ENCODE peak calls at places on chromosomes 4 and X, in eight cellular contexts. K is esophagus squamous epithelium, E is thoracic aorta, J is neural progenitor cell, Y is GM23338, I is cardiac muscle cell, H is kidney, M is colonic mucosa. X is an unnamed sample. For H3K4me1, the result is how much of the 10 kb centered on the place peaks cover.

GRCh38 chr4:80266267-80266901 is at the start of gene FGF5:
- DNase-seq in E (no peak), K (no peak), M (no peak), Y (peak), J (peak), H (peak), I (peak), X (peak)

GRCh38 chr4:766152-766515 is 59.8 kb downstream of the CPLX1 start:
- DNase-seq in J (no peak), I (no peak), M (no peak), Y (no peak), E (no peak), H (peak), K (no peak), X (no peak)

GRCh38 chr4:15034071-15034764 is 31.9 kb downstream of the CPEB2 start:
- DNase-seq in Y (no peak), E (no peak), I (no peak), K (no peak), M (no peak), H (no peak), J (no peak), X (no peak)

GRCh38 chrX:13092455-13092941 is 48.1 kb upstream of the FAM9C start:
- DNase-seq in Y (no peak), K (peak), E (no peak), H (peak), J (no peak), I (no peak), M (peak), X (no peak)

GRCh38 chr4:184794470-184794869 is 31.3 kb downstream of the ACSL1 start:
- DNase-seq in M (no peak), E (no peak), H (no peak), Y (no peak), K (no peak), J (no peak), I (no peak), X (no peak)

GRCh38 chrX:49171752-49172279 is at the start of gene PLP2:
- DNase-seq in E (no peak), M (peak), Y (peak), I (peak), J (peak), K (no peak), H (peak), X (peak)

GRCh38 chr4:51853027-51853682 is 10.2 kb downstream of the DCUN1D4 start:
- DNase-seq in J (no peak), E (no peak), I (peak), Y (peak), K (no peak), M (peak), H (no peak), X (peak)

GRCh38 chrX:9148626-9149385 is 114.9 kb upstream of the FAM9B start:
- DNase-seq in M (no peak), I (peak), J (peak), Y (peak), H (no peak), K (no peak), E (no peak), X (peak)

GRCh38 chrX:87517571-87518141 is at the start of gene KLHL4:
- DNase-seq in M (no peak), J (peak), Y (peak), I (peak), H (no peak), E (no peak), K (no peak), X (peak)

GRCh38 chr4:148210661-148211060 is 231.6 kb downstream of the NR3C2 start:
- DNase-seq in I (no peak), M (no peak), J (no peak), H (no peak), K (no peak), Y (no peak), E (no peak), X (no peak)

GRCh38 chr4:126582737-126583136 is 1050.0 kb upstream of the INTU start:
- DNase-seq in K (no peak), E (no peak), J (peak), H (no peak), I (no peak), M (no peak), Y (peak), X (peak)

GRCh38 chr4:74997942-74998341 is 65.0 kb downstream of the PARM1 start:
- DNase-seq in I (no peak), J (no peak), E (no peak), K (no peak), M (no peak), Y (no peak), H (no peak), X (no peak)

GRCh38 chr4:144562019-144562740 is 83.8 kb upstream of the HHIP start:
- DNase-seq in E (no peak), I (peak), H (peak), K (no peak), J (peak), Y (peak), M (no peak), X (peak)

GRCh38 chr4:110287130-110287529 is 88.7 kb upstream of the ELOVL6 start:
- DNase-seq in I (no peak), K (no peak), E (no peak), M (no peak), H (no peak), Y (no peak), J (no peak), X (no peak)

GRCh38 chrX:11099465-11099864 is 11.7 kb upstream of the HCCS start:
- DNase-seq in E (no peak), J (no peak), I (no peak), K (no peak), H (no peak), M (no peak), Y (no peak), X (no peak)

GRCh38 chrX:8864151-8864550 is 63.0 kb upstream of the FAM9A start:
- DNase-seq in J (peak), H (no peak), I (peak), M (no peak), E (no peak), K (no peak), Y (peak), X (no peak)

GRCh38 chr4:14856076-14856926 is 146.0 kb upstream of the CPEB2 start:
- DNase-seq in M (peak), H (peak), E (peak), I (no peak), K (peak), Y (no peak), J (no peak), X (peak)

GRCh38 chrX:17559728-17560379 is 177.4 kb upstream of the SCML1 start:
- DNase-seq in I (peak), M (no peak), H (no peak), E (no peak), J (peak), K (no peak), Y (peak), X (no peak)

GRCh38 chr4:86338521-86338920 is 21.3 kb downstream of the MAPK10 start:
- DNase-seq in M (no peak), K (no peak), Y (no peak), H (no peak), I (no peak), J (no peak), E (no peak), X (no peak)

GRCh38 chrX:66760648-66761047 is 121.8 kb upstream of the EDA2R start:
- DNase-seq in M (no peak), H (no peak), Y (peak), I (no peak), K (no peak), E (no peak), J (peak), X (no peak)

GRCh38 chrX:53714580-53715335 is 28.2 kb upstream of the HUWE1 start:
- DNase-seq in J (no peak), K (no peak), H (no peak), I (no peak), M (no peak), E (no peak), Y (peak), X (peak)

GRCh38 chr4:11470709-11471441 is 42.2 kb upstream of the HS3ST1 start:
- DNase-seq in M (no peak), E (no peak), I (no peak), J (no peak), H (no peak), K (no peak), Y (peak), X (peak)

GRCh38 chr4:54840992-54841768 is 183.4 kb downstream of the KIT start:
- DNase-seq in J (peak), K (no peak), M (peak), I (peak), E (no peak), H (no peak), Y (no peak), X (no peak)

GRCh38 chr4:185256444-185256843 is 47.0 kb downstream of the SNX25 start:
- DNase-seq in I (no peak), H (no peak), M (no peak), K (no peak), J (no peak), Y (no peak), E (no peak), X (no peak)

GRCh38 chr4:95318483-95318882 is 230.3 kb downstream of the UNC5C start:
- DNase-seq in K (no peak), E (no peak), Y (no peak), M (no peak), H (no peak), J (no peak), I (peak), X (no peak)

GRCh38 chr4:152247271-152247975 is 288.5 kb downstream of the FBXW7 start:
- DNase-seq in I (no peak), K (no peak), J (no peak), H (no peak), M (no peak), E (no peak), Y (no peak), X (peak)

GRCh38 chr4:6732441-6733357 is 16.7 kb downstream of the BLOC1S4 start:
- DNase-seq in M (peak), Y (no peak), E (no peak), I (peak), H (peak), K (no peak), J (no peak), X (peak)

GRCh38 chrX:64977830-64978229 is 1.6 kb upstream of the ZC4H2 start:
- DNase-seq in J (no peak), E (no peak), Y (no peak), K (no peak), H (no peak), I (no peak), M (no peak), X (no peak)

GRCh38 chr4:127211377-127212268 is 421.1 kb upstream of the INTU start:
- DNase-seq in M (no peak), E (no peak), J (no peak), Y (no peak), K (no peak), H (no peak), I (no peak), X (no peak)

GRCh38 chr4:177385576-177386320 is 56.5 kb downstream of the AGA start:
- DNase-seq in K (no peak), J (no peak), Y (no peak), H (no peak), I (no peak), E (no peak), M (no peak), X (no peak)

GRCh38 chr4:76605099-76605563 is 170.1 kb downstream of the SHROOM3 start:
- DNase-seq in K (no peak), H (no peak), J (no peak), M (no peak), E (no peak), I (no peak), Y (no peak), X (no peak)

GRCh38 chr4:21858971-21859370 is 89.6 kb downstream of the KCNIP4 start:
- DNase-seq in E (no peak), M (no peak), I (no peak), H (no peak), Y (no peak), J (no peak), K (no peak), X (no peak)

GRCh38 chr4:22901631-22902030 is 208.9 kb downstream of the GBA3 start:
- DNase-seq in I (no peak), M (no peak), K (no peak), Y (no peak), H (no peak), J (no peak), E (no peak), X (no peak)

GRCh38 chr4:1356181-1356998 is 9.4 kb downstream of the UVSSA start:
- DNase-seq in H (no peak), E (no peak), M (peak), J (peak), Y (peak), I (peak), K (no peak), X (peak)

GRCh38 chr4:2552806-2553205 is 16.4 kb downstream of the FAM193A start:
- DNase-seq in I (no peak), J (no peak), H (peak), E (no peak), M (no peak), K (no peak), Y (no peak), X (no peak)

GRCh38 chrX:149940015-149940716 is 1.9 kb upstream of the EOLA2 start:
- DNase-seq in J (peak), H (peak), I (peak), Y (peak), E (peak), M (peak), K (peak), X (peak)
- H3K27ac ChIP-seq in J (peak), H (peak), I (peak), Y (peak), E (peak), M (peak), K (peak), X (peak)

GRCh38 chr4:41204400-41204978 is 9.9 kb downstream of the APBB2 start:
- DNase-seq in H (no peak), K (no peak), E (no peak), I (no peak), Y (no peak), M (no peak), J (no peak), X (no peak)
- H3K4me1 ChIP-seq in H (under half), K (under half), E (half or more), I (under half), Y (under half), M (under half), J (under half), X (under half)

GRCh38 chr4:128322986-128323385 is 35.4 kb upstream of the PGRMC2 start:
- DNase-seq in E (no peak), H (no peak), K (no peak), Y (no peak), I (no peak), J (no peak), M (no peak), X (peak)

GRCh38 chr4:128328106-128328505 is 40.5 kb upstream of the PGRMC2 start:
- DNase-seq in K (no peak), M (no peak), H (no peak), Y (no peak), E (no peak), I (no peak), J (peak), X (no peak)

GRCh38 chr4:128320656-128321055 is 33.0 kb upstream of the PGRMC2 start:
- DNase-seq in H (no peak), E (no peak), K (no peak), Y (no peak), I (no peak), J (no peak), M (no peak), X (no peak)

GRCh38 chr4:128322311-128322710 is 34.7 kb upstream of the PGRMC2 start:
- DNase-seq in E (no peak), J (no peak), M (no peak), H (no peak), K (no peak), Y (no peak), I (no peak), X (no peak)

DNA sequence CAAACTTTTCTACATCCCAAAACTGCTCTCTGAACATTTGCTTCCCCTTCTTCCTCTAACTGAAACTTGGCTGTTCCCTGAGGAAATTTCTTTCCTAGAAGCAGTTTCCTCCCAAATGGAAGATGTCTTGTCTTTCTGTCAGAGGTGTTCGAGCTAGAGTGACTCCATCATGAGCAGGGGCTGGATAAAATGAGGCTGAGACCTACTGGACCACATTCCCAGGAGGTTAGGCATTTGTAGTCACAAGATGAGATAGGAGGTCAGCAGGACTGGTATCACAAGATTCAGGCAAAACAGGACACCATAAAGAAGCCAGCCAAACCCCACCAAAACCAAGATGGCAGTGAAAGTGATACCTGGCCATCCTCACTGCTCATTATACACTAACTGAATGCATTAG is 35.8 kb upstream of the PGRMC2 start:
- DNase-seq in I (no peak), J (no peak), K (no peak), H (no peak), M (no peak), E (no peak), Y (no peak), X (no peak)
- H3K27ac ChIP-seq in I (no peak), J (no peak), K (no peak), H (no peak), M (no peak), E (no peak), Y (no peak), X (no peak)

GRCh38 chr4:39524420-39524957 is 2.8 kb downstream of the UGDH start:
- DNase-seq in Y (no peak), I (no peak), K (no peak), M (no peak), H (no peak), J (no peak), E (no peak), X (no peak)

GRCh38 chr4:39527296-39528055 is at the start of gene UGDH:
- DNase-seq in K (peak), J (peak), H (peak), Y (peak), M (peak), E (peak), I (peak), X (peak)

GRCh38 chr4:39528056-39528465 is 822 bp upstream of the UGDH start:
- DNase-seq in H (no peak), J (no peak), M (peak), E (peak), I (no peak), Y (no peak), K (no peak), X (no peak)

GRCh38 chr4:39526283-39526682 is 956 bp downstream of the UGDH start:
- DNase-seq in M (no peak), E (no peak), K (no peak), J (peak), H (no peak), I (peak), Y (no peak), X (no peak)

GRCh38 chr4:39526810-39527295 is 386 bp downstream of the UGDH start:
- DNase-seq in E (no peak), I (no peak), M (no peak), K (no peak), Y (peak), J (peak), H (no peak), X (no peak)
- H3K4me1 ChIP-seq in E (under half), I (under half), M (under half), K (half or more), Y (under half), J (under half), H (under half), X (under half)

DNA sequence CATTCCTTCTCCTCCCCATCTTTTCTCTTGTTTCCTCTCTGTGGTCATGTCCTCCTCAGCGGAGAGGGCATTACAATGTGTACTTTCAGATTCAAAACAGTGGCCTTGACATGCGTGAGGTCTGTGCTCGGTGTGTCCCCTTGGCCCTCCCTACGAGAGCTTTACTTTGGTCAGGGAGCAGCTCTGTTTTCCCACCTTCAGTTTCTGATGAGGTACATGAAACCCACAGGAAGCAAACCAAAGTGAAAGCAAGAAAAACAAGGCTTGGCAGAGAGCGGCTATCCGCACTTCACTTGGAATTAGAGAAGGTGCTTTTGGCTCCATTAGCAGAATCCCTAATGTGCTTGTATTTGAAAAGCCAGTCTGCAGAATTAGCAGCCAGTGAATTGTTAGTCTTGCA is 19.5 kb upstream of the BOD1L1 start:
- DNase-seq in M (no peak), E (no peak), K (no peak), J (no peak), H (no peak), I (no peak), Y (peak), X (no peak)
- H3K27ac ChIP-seq in M (no peak), E (no peak), K (no peak), J (no peak), H (no peak), I (no peak), Y (peak), X (no peak)

GRCh38 chrX:15525664-15526416 is 25.2 kb downstream of the BMX start:
- DNase-seq in M (no peak), J (no peak), I (no peak), K (no peak), Y (no peak), E (no peak), H (no peak), X (no peak)

GRCh38 chrX:15530318-15530717 is 29.7 kb downstream of the BMX start:
- DNase-seq in K (no peak), M (no peak), J (no peak), E (no peak), H (no peak), Y (peak), I (no peak), X (peak)

GRCh38 chrX:15524417-15524816 is 23.8 kb downstream of the BMX start:
- DNase-seq in H (no peak), I (peak), Y (no peak), E (no peak), M (no peak), K (no peak), J (no peak), X (no peak)

GRCh38 chrX:15529165-15529564 is 28.6 kb downstream of the BMX start:
- DNase-seq in K (no peak), J (no peak), H (no peak), I (no peak), M (no peak), Y (no peak), E (no peak), X (no peak)
- H3K4me1 ChIP-seq in K (under half), J (under half), H (under half), I (under half), M (under half), Y (under half), E (under half), X (under half)

GRCh38 chr4:165378398-165378762 is 428 bp upstream of the CPE start:
- DNase-seq in H (no peak), Y (no peak), M (no peak), E (no peak), K (no peak), I (no peak), J (no peak), X (no peak)
- H3K27ac ChIP-seq in H (no peak), Y (no peak), M (peak), E (peak), K (peak), I (peak), J (no peak), X (no peak)

X was measured in endodermal cell.